ENCODE peak calls at places on chromosome 7, in seven cellular contexts. Z is HFF-Myc, S is NCI-H2029 treated with DMSO at 0.1 percent for 48 hours, T is tibial artery, I is LoVo, B is left lobe of liver, N is SHP77 treated with DMSO at 0.1 percent for 48 hours. C is an unnamed sample.

GRCh38 chr7:137933270-137934017 is 68.4 kb downstream of the CREB3L2 start:
- DNase-seq in N (no peak), Z (peak; percentile 81), S (no peak), B (no peak), I (no peak), T (peak; percentile 85), C (no peak)

GRCh38 chr7:44087914-44088838 is 5.8 kb upstream of the POLM start:
- DNase-seq in B (peak; percentile 87), T (peak; percentile 96), S (no peak), Z (peak; percentile 83), N (no peak), I (no peak), C (peak; percentile 60)

GRCh38 chr7:131071786-131072504 is 255.7 kb upstream of the MKLN1 start:
- DNase-seq in B (peak; percentile 79), S (peak; percentile 93), T (no peak), N (no peak), Z (no peak), I (no peak), C (no peak)

GRCh38 chr7:1794888-1795542 is 124.9 kb downstream of the ELFN1 start:
- DNase-seq in T (no peak), I (no peak), N (peak; percentile 51), B (no peak), Z (peak; percentile 10), S (no peak), C (no peak)

GRCh38 chr7:131164025-131164899 is 163.4 kb upstream of the MKLN1 start:
- DNase-seq in B (no peak), T (no peak), N (no peak), S (no peak), I (peak; percentile 88), Z (peak; percentile 69), C (no peak)

GRCh38 chr7:135367114-135367513 is 133.5 kb downstream of the STRA8 start:
- DNase-seq in I (no peak), Z (no peak), B (no peak), T (no peak), N (no peak), S (no peak), C (no peak)

GRCh38 chr7:28957822-28958234 is 302 bp downstream of the TRIL start:
- DNase-seq in N (no peak), I (no peak), B (no peak), Z (no peak), T (no peak), S (no peak), C (peak; percentile 52)

GRCh38 chr7:101470668-101471067 is 108.0 kb downstream of the COL26A1 start:
- DNase-seq in I (no peak), T (no peak), N (no peak), S (no peak), B (no peak), Z (no peak), C (no peak)

GRCh38 chr7:37031571-37032257 is 307.4 kb upstream of the AOAH start:
- DNase-seq in I (peak; percentile 98), N (peak; percentile 88), T (peak; percentile 89), B (no peak), Z (peak; percentile 99), S (no peak), C (peak; percentile 27)

GRCh38 chr7:54944179-54944578 is 74.6 kb upstream of the EGFR start:
- DNase-seq in T (no peak), S (peak; percentile 15), N (no peak), Z (no peak), I (peak; percentile 41), B (no peak), C (no peak)

GRCh38 chr7:24956021-24956420 is 24.0 kb downstream of the OSBPL3 start:
- DNase-seq in N (no peak), B (no peak), T (no peak), S (no peak), Z (no peak), I (no peak), C (no peak)

GRCh38 chr7:128458956-128459355 is 3.3 kb downstream of the HILPDA start:
- DNase-seq in S (no peak), N (no peak), Z (no peak), B (no peak), I (no peak), T (no peak), C (no peak)

GRCh38 chr7:16817536-16817935 is 12.7 kb upstream of the AGR2 start:
- DNase-seq in S (peak; percentile 13), T (no peak), B (no peak), Z (no peak), N (no peak), I (no peak), C (no peak)

GRCh38 chr7:30556854-30557644 is 37.6 kb upstream of the GARS1 start:
- DNase-seq in S (peak; percentile 49), T (no peak), N (no peak), Z (no peak), I (no peak), B (no peak), C (no peak)

GRCh38 chr7:106344861-106345260 is 60.1 kb upstream of the NAMPT start:
- DNase-seq in B (no peak), I (no peak), S (no peak), N (no peak), Z (no peak), T (no peak), C (no peak)